ENCODE peak calls at places on chromosomes 13 and 19, in nine cellular contexts. One of them, this sample, is unnamed.

GRCh38 chr19:38522915-38523314 is 89.4 kb downstream of the RYR1 start:
- ATAC-seq in left cardiac atrium: no peak
- ATAC-seq in activated CD8-positive, alpha-beta T cell treated with anti-CD3 and anti-CD28 coated beads, Interleukin-2, amount 10 ng/mL, durations not matched to agents 7 days and 5 days: no peak
- ATAC-seq in activated T-cell treated with anti-CD3 and anti-CD28 coated beads, Interleukin-2, amount 50 U/mL, for 4 hours: no peak
- ATAC-seq in naive thymus-derived CD4-positive, alpha-beta T cell: no peak
- ATAC-seq in naive thymus-derived CD8-positive, alpha-beta T cell: no peak
- ATAC-seq in left ventricle myocardium superior: no peak
- ATAC-seq in lower lobe of right lung: no peak
- ATAC-seq in stimulated activated naive CD8-positive, alpha-beta T cell treated with anti-CD3 and anti-CD28 coated beads, Interleukin-15, Interleukin-2, amounts not matched to agents 100 U/mL and 50 U/mL, for 24 hours: no peak
- ATAC-seq in this sample: no peak

GRCh38 chr13:75748874-75749273 is 112.7 kb downstream of the LMO7 start:
- ATAC-seq in activated T-cell treated with anti-CD3 and anti-CD28 coated beads, Interleukin-2, amount 50 U/mL, for 4 hours: no peak
- ATAC-seq in stimulated activated naive CD8-positive, alpha-beta T cell treated with anti-CD3 and anti-CD28 coated beads, Interleukin-15, Interleukin-2, amounts not matched to agents 100 U/mL and 50 U/mL, for 24 hours: no peak
- ATAC-seq in activated CD8-positive, alpha-beta T cell treated with anti-CD3 and anti-CD28 coated beads, Interleukin-2, amount 10 ng/mL, durations not matched to agents 7 days and 5 days: no peak
- ATAC-seq in naive thymus-derived CD8-positive, alpha-beta T cell: no peak
- ATAC-seq in left ventricle myocardium superior: no peak
- ATAC-seq in naive thymus-derived CD4-positive, alpha-beta T cell: no peak
- ATAC-seq in left cardiac atrium: no peak
- ATAC-seq in lower lobe of right lung: no peak
- ATAC-seq in this sample: no peak

GRCh38 chr19:47430041-47430802 is 10.9 kb upstream of the MEIS3 start:
- ATAC-seq in lower lobe of right lung: peak
- ATAC-seq in activated CD8-positive, alpha-beta T cell treated with anti-CD3 and anti-CD28 coated beads, Interleukin-2, amount 10 ng/mL, durations not matched to agents 7 days and 5 days: peak
- ATAC-seq in left cardiac atrium: peak
- ATAC-seq in stimulated activated naive CD8-positive, alpha-beta T cell treated with anti-CD3 and anti-CD28 coated beads, Interleukin-15, Interleukin-2, amounts not matched to agents 100 U/mL and 50 U/mL, for 24 hours: peak
- ATAC-seq in naive thymus-derived CD4-positive, alpha-beta T cell: peak
- ATAC-seq in left ventricle myocardium superior: peak
- ATAC-seq in activated T-cell treated with anti-CD3 and anti-CD28 coated beads, Interleukin-2, amount 50 U/mL, for 4 hours: peak
- ATAC-seq in naive thymus-derived CD8-positive, alpha-beta T cell: peak
- ATAC-seq in this sample: peak

GRCh38 chr13:22243519-22244197 is 572.8 kb downstream of the FGF9 start:
- ATAC-seq in naive thymus-derived CD4-positive, alpha-beta T cell: no peak
- ATAC-seq in stimulated activated naive CD8-positive, alpha-beta T cell treated with anti-CD3 and anti-CD28 coated beads, Interleukin-15, Interleukin-2, amounts not matched to agents 100 U/mL and 50 U/mL, for 24 hours: no peak
- ATAC-seq in activated CD8-positive, alpha-beta T cell treated with anti-CD3 and anti-CD28 coated beads, Interleukin-2, amount 10 ng/mL, durations not matched to agents 7 days and 5 days: no peak
- ATAC-seq in left ventricle myocardium superior: no peak
- ATAC-seq in lower lobe of right lung: no peak
- ATAC-seq in activated T-cell treated with anti-CD3 and anti-CD28 coated beads, Interleukin-2, amount 50 U/mL, for 4 hours: no peak
- ATAC-seq in naive thymus-derived CD8-positive, alpha-beta T cell: no peak
- ATAC-seq in left cardiac atrium: no peak
- ATAC-seq in this sample: no peak

GRCh38 chr13:73985789-73986188 is 148.4 kb downstream of the KLF12 start:
- ATAC-seq in lower lobe of right lung: no peak
- ATAC-seq in stimulated activated naive CD8-positive, alpha-beta T cell treated with anti-CD3 and anti-CD28 coated beads, Interleukin-15, Interleukin-2, amounts not matched to agents 100 U/mL and 50 U/mL, for 24 hours: peak
- ATAC-seq in naive thymus-derived CD8-positive, alpha-beta T cell: peak
- ATAC-seq in naive thymus-derived CD4-positive, alpha-beta T cell: peak
- ATAC-seq in left cardiac atrium: no peak
- ATAC-seq in activated T-cell treated with anti-CD3 and anti-CD28 coated beads, Interleukin-2, amount 50 U/mL, for 4 hours: no peak
- ATAC-seq in activated CD8-positive, alpha-beta T cell treated with anti-CD3 and anti-CD28 coated beads, Interleukin-2, amount 10 ng/mL, durations not matched to agents 7 days and 5 days: peak
- ATAC-seq in left ventricle myocardium superior: no peak
- ATAC-seq in this sample: no peak

GRCh38 chr19:19821366-19822147 is at the start of gene ZNF506:
- ATAC-seq in stimulated activated naive CD8-positive, alpha-beta T cell treated with anti-CD3 and anti-CD28 coated beads, Interleukin-15, Interleukin-2, amounts not matched to agents 100 U/mL and 50 U/mL, for 24 hours: peak
- ATAC-seq in activated CD8-positive, alpha-beta T cell treated with anti-CD3 and anti-CD28 coated beads, Interleukin-2, amount 10 ng/mL, durations not matched to agents 7 days and 5 days: peak
- ATAC-seq in naive thymus-derived CD8-positive, alpha-beta T cell: peak
- ATAC-seq in activated T-cell treated with anti-CD3 and anti-CD28 coated beads, Interleukin-2, amount 50 U/mL, for 4 hours: peak
- ATAC-seq in left ventricle myocardium superior: peak
- ATAC-seq in left cardiac atrium: peak
- ATAC-seq in naive thymus-derived CD4-positive, alpha-beta T cell: peak
- ATAC-seq in lower lobe of right lung: peak
- ATAC-seq in this sample: peak

GRCh38 chr19:35841961-35842595 is 10.2 kb downstream of the NPHS1 start:
- ATAC-seq in stimulated activated naive CD8-positive, alpha-beta T cell treated with anti-CD3 and anti-CD28 coated beads, Interleukin-15, Interleukin-2, amounts not matched to agents 100 U/mL and 50 U/mL, for 24 hours: no peak
- ATAC-seq in naive thymus-derived CD4-positive, alpha-beta T cell: no peak
- ATAC-seq in activated CD8-positive, alpha-beta T cell treated with anti-CD3 and anti-CD28 coated beads, Interleukin-2, amount 10 ng/mL, durations not matched to agents 7 days and 5 days: no peak
- ATAC-seq in lower lobe of right lung: no peak
- ATAC-seq in left cardiac atrium: no peak
- ATAC-seq in activated T-cell treated with anti-CD3 and anti-CD28 coated beads, Interleukin-2, amount 50 U/mL, for 4 hours: no peak
- ATAC-seq in left ventricle myocardium superior: no peak
- ATAC-seq in naive thymus-derived CD8-positive, alpha-beta T cell: no peak
- ATAC-seq in this sample: no peak

GRCh38 chr19:2529473-2529918 is 53.6 kb downstream of the GADD45B start:
- ATAC-seq in activated T-cell treated with anti-CD3 and anti-CD28 coated beads, Interleukin-2, amount 50 U/mL, for 4 hours: no peak
- ATAC-seq in lower lobe of right lung: peak
- ATAC-seq in left cardiac atrium: peak
- ATAC-seq in activated CD8-positive, alpha-beta T cell treated with anti-CD3 and anti-CD28 coated beads, Interleukin-2, amount 10 ng/mL, durations not matched to agents 7 days and 5 days: no peak
- ATAC-seq in stimulated activated naive CD8-positive, alpha-beta T cell treated with anti-CD3 and anti-CD28 coated beads, Interleukin-15, Interleukin-2, amounts not matched to agents 100 U/mL and 50 U/mL, for 24 hours: no peak
- ATAC-seq in naive thymus-derived CD4-positive, alpha-beta T cell: no peak
- ATAC-seq in left ventricle myocardium superior: no peak
- ATAC-seq in naive thymus-derived CD8-positive, alpha-beta T cell: no peak
- ATAC-seq in this sample: peak

GRCh38 chr13:52104624-52105023 is 24.2 kb downstream of the NEK5 start:
- ATAC-seq in activated T-cell treated with anti-CD3 and anti-CD28 coated beads, Interleukin-2, amount 50 U/mL, for 4 hours: no peak
- ATAC-seq in naive thymus-derived CD8-positive, alpha-beta T cell: no peak
- ATAC-seq in left cardiac atrium: no peak
- ATAC-seq in activated CD8-positive, alpha-beta T cell treated with anti-CD3 and anti-CD28 coated beads, Interleukin-2, amount 10 ng/mL, durations not matched to agents 7 days and 5 days: no peak
- ATAC-seq in lower lobe of right lung: no peak
- ATAC-seq in naive thymus-derived CD4-positive, alpha-beta T cell: no peak
- ATAC-seq in left ventricle myocardium superior: no peak
- ATAC-seq in stimulated activated naive CD8-positive, alpha-beta T cell treated with anti-CD3 and anti-CD28 coated beads, Interleukin-15, Interleukin-2, amounts not matched to agents 100 U/mL and 50 U/mL, for 24 hours: no peak
- ATAC-seq in this sample: no peak

GRCh38 chr13:80131204-80131603 is 209.7 kb downstream of the SPRY2 start:
- ATAC-seq in naive thymus-derived CD8-positive, alpha-beta T cell: no peak
- ATAC-seq in left cardiac atrium: peak
- ATAC-seq in lower lobe of right lung: peak
- ATAC-seq in activated CD8-positive, alpha-beta T cell treated with anti-CD3 and anti-CD28 coated beads, Interleukin-2, amount 10 ng/mL, durations not matched to agents 7 days and 5 days: no peak
- ATAC-seq in stimulated activated naive CD8-positive, alpha-beta T cell treated with anti-CD3 and anti-CD28 coated beads, Interleukin-15, Interleukin-2, amounts not matched to agents 100 U/mL and 50 U/mL, for 24 hours: no peak
- ATAC-seq in activated T-cell treated with anti-CD3 and anti-CD28 coated beads, Interleukin-2, amount 50 U/mL, for 4 hours: no peak
- ATAC-seq in left ventricle myocardium superior: peak
- ATAC-seq in naive thymus-derived CD4-positive, alpha-beta T cell: no peak
- ATAC-seq in this sample: no peak

GRCh38 chr19:29741226-29741625 is 26.2 kb upstream of the C19orf12 start:
- ATAC-seq in left ventricle myocardium superior: no peak
- ATAC-seq in stimulated activated naive CD8-positive, alpha-beta T cell treated with anti-CD3 and anti-CD28 coated beads, Interleukin-15, Interleukin-2, amounts not matched to agents 100 U/mL and 50 U/mL, for 24 hours: no peak
- ATAC-seq in naive thymus-derived CD4-positive, alpha-beta T cell: no peak
- ATAC-seq in lower lobe of right lung: no peak
- ATAC-seq in activated CD8-positive, alpha-beta T cell treated with anti-CD3 and anti-CD28 coated beads, Interleukin-2, amount 10 ng/mL, durations not matched to agents 7 days and 5 days: no peak
- ATAC-seq in naive thymus-derived CD8-positive, alpha-beta T cell: no peak
- ATAC-seq in activated T-cell treated with anti-CD3 and anti-CD28 coated beads, Interleukin-2, amount 50 U/mL, for 4 hours: no peak
- ATAC-seq in left cardiac atrium: no peak
- ATAC-seq in this sample: no peak

GRCh38 chr19:5968431-5969373 is 9.2 kb downstream of the RANBP3 start:
- ATAC-seq in activated CD8-positive, alpha-beta T cell treated with anti-CD3 and anti-CD28 coated beads, Interleukin-2, amount 10 ng/mL, durations not matched to agents 7 days and 5 days: no peak
- ATAC-seq in stimulated activated naive CD8-positive, alpha-beta T cell treated with anti-CD3 and anti-CD28 coated beads, Interleukin-15, Interleukin-2, amounts not matched to agents 100 U/mL and 50 U/mL, for 24 hours: no peak
- ATAC-seq in naive thymus-derived CD8-positive, alpha-beta T cell: no peak
- ATAC-seq in lower lobe of right lung: peak
- ATAC-seq in left ventricle myocardium superior: peak
- ATAC-seq in naive thymus-derived CD4-positive, alpha-beta T cell: peak
- ATAC-seq in left cardiac atrium: no peak
- ATAC-seq in activated T-cell treated with anti-CD3 and anti-CD28 coated beads, Interleukin-2, amount 50 U/mL, for 4 hours: no peak
- ATAC-seq in this sample: peak

GRCh38 chr13:46382224-46382623 is 4.8 kb downstream of the RUBCNL start:
- ATAC-seq in activated CD8-positive, alpha-beta T cell treated with anti-CD3 and anti-CD28 coated beads, Interleukin-2, amount 10 ng/mL, durations not matched to agents 7 days and 5 days: no peak
- ATAC-seq in lower lobe of right lung: no peak
- ATAC-seq in naive thymus-derived CD8-positive, alpha-beta T cell: no peak
- ATAC-seq in naive thymus-derived CD4-positive, alpha-beta T cell: peak
- ATAC-seq in activated T-cell treated with anti-CD3 and anti-CD28 coated beads, Interleukin-2, amount 50 U/mL, for 4 hours: no peak
- ATAC-seq in stimulated activated naive CD8-positive, alpha-beta T cell treated with anti-CD3 and anti-CD28 coated beads, Interleukin-15, Interleukin-2, amounts not matched to agents 100 U/mL and 50 U/mL, for 24 hours: no peak
- ATAC-seq in left cardiac atrium: no peak
- ATAC-seq in left ventricle myocardium superior: no peak
- ATAC-seq in this sample: no peak

GRCh38 chr19:29831041-29831548 is 19.3 kb downstream of the CCNE1 start:
- ATAC-seq in activated CD8-positive, alpha-beta T cell treated with anti-CD3 and anti-CD28 coated beads, Interleukin-2, amount 10 ng/mL, durations not matched to agents 7 days and 5 days: peak
- ATAC-seq in naive thymus-derived CD8-positive, alpha-beta T cell: peak
- ATAC-seq in naive thymus-derived CD4-positive, alpha-beta T cell: peak
- ATAC-seq in lower lobe of right lung: peak
- ATAC-seq in left ventricle myocardium superior: no peak
- ATAC-seq in left cardiac atrium: no peak
- ATAC-seq in activated T-cell treated with anti-CD3 and anti-CD28 coated beads, Interleukin-2, amount 50 U/mL, for 4 hours: peak
- ATAC-seq in stimulated activated naive CD8-positive, alpha-beta T cell treated with anti-CD3 and anti-CD28 coated beads, Interleukin-15, Interleukin-2, amounts not matched to agents 100 U/mL and 50 U/mL, for 24 hours: peak
- ATAC-seq in this sample: peak

GRCh38 chr13:76106763-76107162 is 470.6 kb downstream of the LMO7 start:
- ATAC-seq in naive thymus-derived CD4-positive, alpha-beta T cell: no peak
- ATAC-seq in naive thymus-derived CD8-positive, alpha-beta T cell: no peak
- ATAC-seq in stimulated activated naive CD8-positive, alpha-beta T cell treated with anti-CD3 and anti-CD28 coated beads, Interleukin-15, Interleukin-2, amounts not matched to agents 100 U/mL and 50 U/mL, for 24 hours: no peak
- ATAC-seq in lower lobe of right lung: no peak
- ATAC-seq in activated T-cell treated with anti-CD3 and anti-CD28 coated beads, Interleukin-2, amount 50 U/mL, for 4 hours: no peak
- ATAC-seq in activated CD8-positive, alpha-beta T cell treated with anti-CD3 and anti-CD28 coated beads, Interleukin-2, amount 10 ng/mL, durations not matched to agents 7 days and 5 days: no peak
- ATAC-seq in left cardiac atrium: no peak
- ATAC-seq in left ventricle myocardium superior: no peak
- ATAC-seq in this sample: no peak

GRCh38 chr19:16649734-16650133 is 10.2 kb downstream of the SMIM7 start:
- ATAC-seq in stimulated activated naive CD8-positive, alpha-beta T cell treated with anti-CD3 and anti-CD28 coated beads, Interleukin-15, Interleukin-2, amounts not matched to agents 100 U/mL and 50 U/mL, for 24 hours: no peak
- ATAC-seq in naive thymus-derived CD8-positive, alpha-beta T cell: no peak
- ATAC-seq in activated CD8-positive, alpha-beta T cell treated with anti-CD3 and anti-CD28 coated beads, Interleukin-2, amount 10 ng/mL, durations not matched to agents 7 days and 5 days: no peak
- ATAC-seq in activated T-cell treated with anti-CD3 and anti-CD28 coated beads, Interleukin-2, amount 50 U/mL, for 4 hours: no peak
- ATAC-seq in left ventricle myocardium superior: peak
- ATAC-seq in left cardiac atrium: peak
- ATAC-seq in naive thymus-derived CD4-positive, alpha-beta T cell: no peak
- ATAC-seq in lower lobe of right lung: peak
- ATAC-seq in this sample: peak

GRCh38 chr19:7928334-7928706 is 2.4 kb upstream of the CTXN1 start:
- ATAC-seq in stimulated activated naive CD8-positive, alpha-beta T cell treated with anti-CD3 and anti-CD28 coated beads, Interleukin-15, Interleukin-2, amounts not matched to agents 100 U/mL and 50 U/mL, for 24 hours: no peak
- ATAC-seq in naive thymus-derived CD8-positive, alpha-beta T cell: no peak
- ATAC-seq in left cardiac atrium: peak
- ATAC-seq in naive thymus-derived CD4-positive, alpha-beta T cell: no peak
- ATAC-seq in lower lobe of right lung: no peak
- ATAC-seq in activated CD8-positive, alpha-beta T cell treated with anti-CD3 and anti-CD28 coated beads, Interleukin-2, amount 10 ng/mL, durations not matched to agents 7 days and 5 days: no peak
- ATAC-seq in activated T-cell treated with anti-CD3 and anti-CD28 coated beads, Interleukin-2, amount 50 U/mL, for 4 hours: no peak
- ATAC-seq in left ventricle myocardium superior: peak
- ATAC-seq in this sample: no peak

GRCh38 chr19:35718345-35719041 is 690 bp downstream of the KMT2B start:
- ATAC-seq in stimulated activated naive CD8-positive, alpha-beta T cell treated with anti-CD3 and anti-CD28 coated beads, Interleukin-15, Interleukin-2, amounts not matched to agents 100 U/mL and 50 U/mL, for 24 hours: peak
- ATAC-seq in activated T-cell treated with anti-CD3 and anti-CD28 coated beads, Interleukin-2, amount 50 U/mL, for 4 hours: peak
- ATAC-seq in naive thymus-derived CD8-positive, alpha-beta T cell: peak
- ATAC-seq in left cardiac atrium: no peak
- ATAC-seq in activated CD8-positive, alpha-beta T cell treated with anti-CD3 and anti-CD28 coated beads, Interleukin-2, amount 10 ng/mL, durations not matched to agents 7 days and 5 days: peak
- ATAC-seq in left ventricle myocardium superior: no peak
- ATAC-seq in lower lobe of right lung: no peak
- ATAC-seq in naive thymus-derived CD4-positive, alpha-beta T cell: no peak
- ATAC-seq in this sample: no peak

GRCh38 chr19:34468400-34468799 is 13.2 kb upstream of the WTIP start:
- ATAC-seq in activated CD8-positive, alpha-beta T cell treated with anti-CD3 and anti-CD28 coated beads, Interleukin-2, amount 10 ng/mL, durations not matched to agents 7 days and 5 days: no peak
- ATAC-seq in naive thymus-derived CD8-positive, alpha-beta T cell: no peak
- ATAC-seq in left ventricle myocardium superior: peak
- ATAC-seq in lower lobe of right lung: no peak
- ATAC-seq in left cardiac atrium: no peak
- ATAC-seq in activated T-cell treated with anti-CD3 and anti-CD28 coated beads, Interleukin-2, amount 50 U/mL, for 4 hours: no peak
- ATAC-seq in stimulated activated naive CD8-positive, alpha-beta T cell treated with anti-CD3 and anti-CD28 coated beads, Interleukin-15, Interleukin-2, amounts not matched to agents 100 U/mL and 50 U/mL, for 24 hours: no peak
- ATAC-seq in naive thymus-derived CD4-positive, alpha-beta T cell: no peak
- ATAC-seq in this sample: no peak

GRCh38 chr13:73433893-73434292 is 375.1 kb downstream of the KLF5 start:
- ATAC-seq in naive thymus-derived CD4-positive, alpha-beta T cell: peak
- ATAC-seq in stimulated activated naive CD8-positive, alpha-beta T cell treated with anti-CD3 and anti-CD28 coated beads, Interleukin-15, Interleukin-2, amounts not matched to agents 100 U/mL and 50 U/mL, for 24 hours: no peak
- ATAC-seq in activated T-cell treated with anti-CD3 and anti-CD28 coated beads, Interleukin-2, amount 50 U/mL, for 4 hours: no peak
- ATAC-seq in left cardiac atrium: no peak
- ATAC-seq in lower lobe of right lung: no peak
- ATAC-seq in naive thymus-derived CD8-positive, alpha-beta T cell: no peak
- ATAC-seq in activated CD8-positive, alpha-beta T cell treated with anti-CD3 and anti-CD28 coated beads, Interleukin-2, amount 10 ng/mL, durations not matched to agents 7 days and 5 days: no peak
- ATAC-seq in left ventricle myocardium superior: no peak
- ATAC-seq in this sample: no peak